ENCODE peak calls at places on chromosomes 16 and 17, in nine cellular contexts. E is foreskin keratinocyte; S is endothelial cell of umbilical vein; X is M059J; M is adipocyte; G is stimulated activated CD4-positive, alpha-beta T cell treated with anti-CD3 and anti-CD28 coated beads, Interleukin-4, amount 100 ng/mL, for 24 hours; N is substantia nigra; T is activated CD4-positive, alpha-beta T cell treated with anti-CD3 and anti-CD28 coated beads, Interleukin-2, amount 10 ng/mL, durations not matched to agents 7 days and 5 days; R is retina. H is an unnamed sample.

GRCh38 chr17:50026046-50026675 is 29.7 kb upstream of the ITGA3 start:
- DNase-seq in E (no peak), S (no peak), X (no peak), M (no peak), G (no peak), N (no peak), T (no peak), R (no peak), H (no peak)

GRCh38 chr16:79361132-79361751 is 239.3 kb downstream of the MAF start:
- DNase-seq in E (no peak), S (no peak), X (no peak), M (no peak), G (no peak), N (no peak), T (no peak), R (no peak), H (no peak)

GRCh38 chr17:33595783-33596182 is 302.7 kb upstream of the ASIC2 start:
- DNase-seq in E (no peak), S (no peak), X (no peak), M (no peak), G (no peak), N (no peak), T (no peak), R (no peak), H (no peak)

GRCh38 chr17:61368832-61369468 is 30.7 kb upstream of the TBX2 start:
- DNase-seq in E (no peak), S (no peak), X (no peak), M (no peak), G (no peak), N (no peak), T (no peak), R (peak; percentile 44), H (no peak)

GRCh38 chr17:80512233-80512632 is 32.4 kb upstream of the RPTOR start:
- DNase-seq in E (no peak), S (no peak), X (peak; percentile 80), M (peak; percentile 38), G (no peak), N (no peak), T (no peak), R (no peak), H (peak; percentile 68)

GRCh38 chr17:7219812-7220592 is at the start of the genes ACADVL and DLG4:
- DNase-seq in E (no peak), S (peak; percentile 85), X (peak; percentile 94), M (peak; percentile 97), G (peak; percentile 81), N (peak; percentile 82), T (peak; percentile 74), R (peak; percentile 92), H (peak; percentile 88)

GRCh38 chr16:50479771-50480170 is 68.4 kb upstream of the NKD1 start:
- DNase-seq in E (no peak), S (no peak), X (no peak), M (no peak), G (no peak), N (no peak), T (no peak), R (no peak), H (no peak)

GRCh38 chr16:20137194-20137593 is 63.5 kb upstream of the GPR139 start:
- DNase-seq in E (no peak), S (no peak), X (no peak), M (no peak), G (no peak), N (no peak), T (no peak), R (no peak), H (no peak)

GRCh38 chr17:48052956-48053757 is 5.0 kb downstream of the NFE2L1 start:
- DNase-seq in E (no peak), S (peak; percentile 63), X (no peak), M (peak; percentile 47), G (no peak), N (peak; percentile 75), T (no peak), R (no peak), H (peak; percentile 45)

GRCh38 chr17:70021726-70022125 is 53.3 kb upstream of the KCNJ16 start:
- DNase-seq in E (no peak), S (peak; percentile 30), X (peak; percentile 42), M (no peak), G (no peak), N (no peak), T (no peak), R (no peak), H (no peak)

GRCh38 chr16:54846761-54847160 is 83.9 kb upstream of the IRX5 start:
- DNase-seq in E (peak; percentile 95), S (no peak), X (peak; percentile 20), M (no peak), G (no peak), N (no peak), T (no peak), R (no peak), H (no peak)

GRCh38 chr17:63948521-63948920 is 16.4 kb upstream of the CD79B start:
- DNase-seq in E (no peak), S (no peak), X (no peak), M (no peak), G (no peak), N (no peak), T (no peak), R (no peak), H (no peak)

GRCh38 chr17:34117811-34118210 is 137.3 kb upstream of the CCL2 start:
- DNase-seq in E (no peak), S (no peak), X (no peak), M (no peak), G (no peak), N (no peak), T (no peak), R (no peak), H (no peak)

GRCh38 chr17:58060596-58061191 is 22.5 kb upstream of the DYNLL2 start:
- DNase-seq in E (peak; percentile 16), S (peak; percentile 9), X (peak; percentile 21), M (no peak), G (no peak), N (no peak), T (no peak), R (no peak), H (no peak)

GRCh38 chr17:37743612-37743874 is 1.3 kb downstream of the HNF1B start:
- DNase-seq in E (no peak), S (no peak), X (no peak), M (no peak), G (no peak), N (no peak), T (no peak), R (no peak), H (no peak)

GRCh38 chr17:29862951-29863350 is 67.1 kb downstream of the SSH2 start:
- DNase-seq in E (no peak), S (no peak), X (no peak), M (no peak), G (no peak), N (no peak), T (no peak), R (no peak), H (no peak)

GRCh38 chr16:88533381-88533831 is 36.8 kb upstream of the ZC3H18 start:
- DNase-seq in E (no peak), S (no peak), X (no peak), M (peak; percentile 68), G (no peak), N (peak; percentile 42), T (no peak), R (no peak), H (peak; percentile 41)

GRCh38 chr17:56810286-56810781 is 23.4 kb downstream of the C17orf67 start:
- DNase-seq in E (no peak), S (no peak), X (no peak), M (no peak), G (no peak), N (no peak), T (no peak), R (no peak), H (no peak)

GRCh38 chr16:71255721-71256120 is 25.2 kb upstream of the HYDIN start:
- DNase-seq in E (no peak), S (no peak), X (no peak), M (no peak), G (no peak), N (peak; percentile 27), T (no peak), R (peak; percentile 61), H (no peak)

GRCh38 chr16:66741131-66741900 is 10.1 kb downstream of the DYNC1LI2 start:
- DNase-seq in E (no peak), S (peak; percentile 99), X (peak; percentile 95), M (peak; percentile 96), G (no peak), N (peak; percentile 91), T (no peak), R (no peak), H (peak; percentile 96)

GRCh38 chr16:10981697-10982216 is 37.4 kb downstream of the CLEC16A start:
- DNase-seq in E (peak; percentile 49), S (no peak), X (no peak), M (peak; percentile 25), G (peak; percentile 50), N (no peak), T (peak; percentile 65), R (peak; percentile 18), H (no peak)

GRCh38 chr17:80146121-80147034 is 550 bp downstream of the EIF4A3 start:
- DNase-seq in E (no peak), S (peak; percentile 27), X (peak; percentile 27), M (peak; percentile 63), G (peak; percentile 13), N (peak; percentile 48), T (peak; percentile 40), R (peak; percentile 53), H (no peak)

GRCh38 chr16:31362476-31363405 is 7.8 kb downstream of the ITGAX start:
- DNase-seq in E (no peak), S (no peak), X (no peak), M (no peak), G (no peak), N (no peak), T (no peak), R (no peak), H (no peak)

GRCh38 chr16:83651871-83652270 is 155.9 kb upstream of the HSBP1 start:
- DNase-seq in E (no peak), S (no peak), X (no peak), M (no peak), G (no peak), N (no peak), T (no peak), R (peak; percentile 36), H (no peak)

GRCh38 chr16:81778861-81779539 is at the start of gene PLCG2:
- DNase-seq in E (peak; percentile 44), S (peak; percentile 60), X (peak; percentile 58), M (peak; percentile 51), G (peak; percentile 60), N (no peak), T (peak; percentile 73), R (peak; percentile 25), H (no peak)

GRCh38 chr17:62876063-62876462 is 67.9 kb upstream of the MARCHF10 start:
- DNase-seq in E (peak; percentile 70), S (peak; percentile 79), X (no peak), M (peak; percentile 11), G (no peak), N (no peak), T (no peak), R (no peak), H (no peak)

GRCh38 chr17:2903193-2903974 is 107.1 kb downstream of the RAP1GAP2 start:
- DNase-seq in E (no peak), S (no peak), X (no peak), M (no peak), G (no peak), N (no peak), T (no peak), R (no peak), H (no peak)